ENCODE peak calls at places on chromosomes 2 and 18, in ten cellular contexts. One of them, this sample, is unnamed.

GRCh38 chr2:180000434-180000833 is 6.7 kb downstream of the CWC22 start:
- DNase-seq in spleen: no peak
- DNase-seq in tibial nerve: no peak
- DNase-seq in A549: no peak
- DNase-seq in IMR-90: peak; percentile 36
- DNase-seq in uterus: peak; percentile 23
- DNase-seq in HCT116: no peak
- DNase-seq in HepG2: no peak
- DNase-seq in suprapubic skin: no peak
- DNase-seq in breast epithelium: no peak
- DNase-seq in this sample: no peak

GRCh38 chr2:146817613-146818012 is 1027.2 kb upstream of the ACVR2A start:
- DNase-seq in A549: no peak
- DNase-seq in tibial nerve: no peak
- DNase-seq in HCT116: no peak
- DNase-seq in uterus: no peak
- DNase-seq in IMR-90: no peak
- DNase-seq in HepG2: no peak
- DNase-seq in breast epithelium: no peak
- DNase-seq in suprapubic skin: no peak
- DNase-seq in spleen: no peak
- DNase-seq in this sample: no peak

GRCh38 chr18:59109375-59109774 is 30.3 kb upstream of the SEC11C start:
- DNase-seq in IMR-90: no peak
- DNase-seq in spleen: no peak
- DNase-seq in breast epithelium: no peak
- DNase-seq in suprapubic skin: no peak
- DNase-seq in HCT116: no peak
- DNase-seq in A549: no peak
- DNase-seq in HepG2: no peak
- DNase-seq in uterus: no peak
- DNase-seq in tibial nerve: no peak
- DNase-seq in this sample: no peak

GRCh38 chr2:47654790-47655562 is 128.0 kb upstream of the MSH6 start:
- DNase-seq in A549: no peak
- DNase-seq in suprapubic skin: no peak
- DNase-seq in breast epithelium: no peak
- DNase-seq in HCT116: no peak
- DNase-seq in IMR-90: no peak
- DNase-seq in uterus: no peak
- DNase-seq in tibial nerve: no peak
- DNase-seq in spleen: no peak
- DNase-seq in HepG2: no peak
- DNase-seq in this sample: no peak

GRCh38 chr18:29164020-29164706 is 987.2 kb upstream of the CDH2 start:
- DNase-seq in uterus: no peak
- DNase-seq in HCT116: peak; percentile 72
- DNase-seq in HepG2: peak; percentile 3
- DNase-seq in spleen: no peak
- DNase-seq in A549: peak; percentile 66
- DNase-seq in breast epithelium: no peak
- DNase-seq in IMR-90: peak; percentile 96
- DNase-seq in tibial nerve: no peak
- DNase-seq in suprapubic skin: no peak
- DNase-seq in this sample: no peak

GRCh38 chr18:23563377-23564043 is 22.8 kb downstream of the NPC1 start:
- DNase-seq in HepG2: no peak
- DNase-seq in suprapubic skin: no peak
- DNase-seq in IMR-90: peak; percentile 73
- DNase-seq in A549: no peak
- DNase-seq in uterus: no peak
- DNase-seq in HCT116: no peak
- DNase-seq in breast epithelium: no peak
- DNase-seq in spleen: no peak
- DNase-seq in tibial nerve: no peak
- DNase-seq in this sample: no peak

GRCh38 chr2:106960633-106961205 is 74.8 kb upstream of the ST6GAL2 start:
- DNase-seq in suprapubic skin: no peak
- DNase-seq in uterus: no peak
- DNase-seq in tibial nerve: no peak
- DNase-seq in A549: no peak
- DNase-seq in breast epithelium: no peak
- DNase-seq in spleen: no peak
- DNase-seq in HepG2: no peak
- DNase-seq in IMR-90: no peak
- DNase-seq in HCT116: no peak
- DNase-seq in this sample: no peak

GRCh38 chr2:146890491-146890890 is 954.3 kb upstream of the ACVR2A start:
- DNase-seq in spleen: no peak
- DNase-seq in HepG2: no peak
- DNase-seq in IMR-90: no peak
- DNase-seq in uterus: no peak
- DNase-seq in tibial nerve: no peak
- DNase-seq in breast epithelium: no peak
- DNase-seq in A549: no peak
- DNase-seq in HCT116: no peak
- DNase-seq in suprapubic skin: no peak
- DNase-seq in this sample: no peak

DNA sequence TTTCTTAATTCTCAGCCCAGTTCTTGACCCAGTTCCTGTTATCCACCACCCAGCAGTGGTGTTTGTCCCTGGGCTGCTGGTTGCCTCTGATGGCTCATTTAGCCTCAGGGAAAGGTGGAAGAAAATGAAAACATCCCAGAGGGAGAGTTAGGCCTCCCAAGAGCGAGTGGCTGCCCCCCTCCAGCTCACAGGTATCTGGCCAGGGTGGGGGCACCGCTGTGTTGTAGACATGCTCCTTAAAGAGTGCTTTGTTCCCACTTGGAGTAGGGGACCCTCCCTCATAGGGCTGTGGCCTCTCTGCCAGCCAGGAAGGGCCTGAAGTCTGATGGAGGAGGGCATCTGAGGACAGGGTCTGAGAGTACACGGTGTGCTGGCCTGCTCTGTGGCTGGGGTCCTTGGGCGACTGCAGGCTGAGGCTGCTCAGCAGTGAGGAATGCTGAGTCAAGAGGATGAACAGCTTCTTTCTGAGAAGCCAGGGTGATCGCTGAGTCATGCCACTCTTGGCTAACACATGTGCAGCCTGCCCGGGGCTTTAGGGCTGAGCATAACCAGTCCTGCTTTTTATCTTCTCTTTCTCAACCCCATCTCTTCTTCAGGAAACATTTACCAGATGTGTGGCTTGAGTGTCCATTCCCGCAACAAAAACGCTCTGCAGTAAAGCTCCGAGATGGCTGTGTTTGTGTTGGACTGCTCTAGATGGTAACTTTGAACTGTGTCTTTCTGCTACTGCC is 72.4 kb downstream of the IL1R2 start:
- DNase-seq in HepG2: peak; percentile 88
- DNase-seq in suprapubic skin: peak; percentile 94
- DNase-seq in IMR-90: peak; percentile 99
- DNase-seq in A549: peak; percentile 92
- DNase-seq in tibial nerve: peak; percentile 85
- DNase-seq in breast epithelium: peak; percentile 82
- DNase-seq in spleen: peak; percentile 86
- DNase-seq in HCT116: peak; percentile 33
- DNase-seq in uterus: peak; percentile 95
- DNase-seq in this sample: peak; percentile 82
- TF ChIP-seq POLR2A in HepG2: no peak
- TF ChIP-seq POLR2A in suprapubic skin: no peak
- TF ChIP-seq POLR2A in IMR-90: peak; percentile 47
- TF ChIP-seq POLR2A in A549: no peak
- TF ChIP-seq POLR2A in tibial nerve: no peak
- TF ChIP-seq POLR2A in breast epithelium: no peak
- TF ChIP-seq POLR2A in spleen: no peak
- TF ChIP-seq POLR2A in HCT116: no peak
- TF ChIP-seq POLR2A in uterus: no peak
- TF ChIP-seq POLR2A in this sample: peak; percentile 15

GRCh38 chr2:69307696-69308064 is 79.3 kb downstream of the GFPT1 start:
- DNase-seq in tibial nerve: no peak
- DNase-seq in spleen: no peak
- DNase-seq in suprapubic skin: no peak
- DNase-seq in IMR-90: no peak
- DNase-seq in uterus: no peak
- DNase-seq in A549: no peak
- DNase-seq in HepG2: no peak
- DNase-seq in HCT116: no peak
- DNase-seq in breast epithelium: no peak
- DNase-seq in this sample: no peak
- TF ChIP-seq CTCF in tibial nerve: no peak
- TF ChIP-seq CTCF in spleen: no peak
- TF ChIP-seq CTCF in suprapubic skin: no peak
- TF ChIP-seq CTCF in IMR-90: no peak
- TF ChIP-seq CTCF in uterus: no peak
- TF ChIP-seq CTCF in A549: no peak
- TF ChIP-seq CTCF in HepG2: no peak
- TF ChIP-seq CTCF in HCT116: no peak
- TF ChIP-seq CTCF in breast epithelium: no peak
- TF ChIP-seq CTCF in this sample: no peak

DNA sequence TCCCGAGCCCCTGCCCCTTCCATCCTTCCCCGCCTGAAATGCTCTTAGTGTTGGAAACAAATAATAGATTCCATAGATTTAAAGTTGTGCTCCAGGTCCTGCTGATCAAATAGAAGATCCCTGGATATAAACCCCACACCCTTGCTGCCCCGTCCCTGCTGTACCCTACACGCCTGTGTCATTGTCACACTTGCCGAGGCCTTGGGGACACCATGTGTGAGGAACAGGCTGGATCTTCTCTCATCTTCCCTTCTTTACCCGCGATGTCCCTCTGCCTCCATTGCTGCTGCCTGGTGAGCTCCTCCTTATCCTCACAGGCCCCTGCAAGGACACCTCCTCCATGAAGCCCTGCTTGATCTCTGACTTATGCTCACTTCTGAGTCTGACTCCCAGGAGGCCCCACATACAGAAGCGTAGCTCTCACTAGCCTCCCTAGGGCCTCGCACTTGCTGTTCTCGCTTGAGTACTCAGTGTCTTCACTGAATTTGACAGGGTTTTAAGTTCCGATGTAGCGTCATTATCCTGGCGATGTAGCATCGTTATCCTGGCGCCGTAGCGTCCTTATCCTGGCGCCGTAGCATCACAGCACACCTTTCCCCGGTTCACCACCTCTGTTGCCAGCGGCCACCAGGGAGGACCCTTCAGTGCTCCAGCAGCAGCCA is 221.9 kb downstream of the NDUFA10 start:
- DNase-seq in HepG2: no peak
- DNase-seq in spleen: no peak
- DNase-seq in uterus: no peak
- DNase-seq in IMR-90: no peak
- DNase-seq in tibial nerve: no peak
- DNase-seq in suprapubic skin: no peak
- DNase-seq in A549: no peak
- DNase-seq in breast epithelium: no peak
- DNase-seq in HCT116: no peak
- DNase-seq in this sample: no peak
- H3K4me1 ChIP-seq in HepG2: no peaks in the 10 kb centered on the region
- H3K4me1 ChIP-seq in spleen: no peaks in the 10 kb centered on the region
- H3K4me1 ChIP-seq in uterus: no peaks in the 10 kb centered on the region
- H3K4me1 ChIP-seq in IMR-90: no peaks in the 10 kb centered on the region
- H3K4me1 ChIP-seq in tibial nerve: no peaks in the 10 kb centered on the region
- H3K4me1 ChIP-seq in suprapubic skin: no peaks in the 10 kb centered on the region
- H3K4me1 ChIP-seq in A549: no peaks in the 10 kb centered on the region
- H3K4me1 ChIP-seq in breast epithelium: no peaks in the 10 kb centered on the region
- H3K4me1 ChIP-seq in HCT116: no peaks in the 10 kb centered on the region
- H3K4me1 ChIP-seq in this sample: no peaks in the 10 kb centered on the region

GRCh38 chr2:19033240-19033639 is 325.2 kb downstream of the OSR1 start:
- DNase-seq in tibial nerve: no peak
- DNase-seq in suprapubic skin: no peak
- DNase-seq in IMR-90: peak; percentile 26
- DNase-seq in A549: no peak
- DNase-seq in breast epithelium: no peak
- DNase-seq in uterus: no peak
- DNase-seq in HepG2: no peak
- DNase-seq in HCT116: no peak
- DNase-seq in spleen: no peak
- DNase-seq in this sample: no peak

GRCh38 chr2:19043893-19044292 is 314.5 kb downstream of the OSR1 start:
- DNase-seq in suprapubic skin: no peak
- DNase-seq in spleen: no peak
- DNase-seq in HepG2: no peak
- DNase-seq in breast epithelium: no peak
- DNase-seq in IMR-90: no peak
- DNase-seq in HCT116: no peak
- DNase-seq in A549: no peak
- DNase-seq in tibial nerve: no peak
- DNase-seq in uterus: no peak
- DNase-seq in this sample: no peak

GRCh38 chr2:19041773-19042172 is 316.6 kb downstream of the OSR1 start:
- DNase-seq in suprapubic skin: no peak
- DNase-seq in HepG2: no peak
- DNase-seq in uterus: no peak
- DNase-seq in spleen: no peak
- DNase-seq in tibial nerve: no peak
- DNase-seq in HCT116: no peak
- DNase-seq in breast epithelium: no peak
- DNase-seq in A549: no peak
- DNase-seq in IMR-90: no peak
- DNase-seq in this sample: no peak

GRCh38 chr2:19035238-19035637 is 323.2 kb downstream of the OSR1 start:
- DNase-seq in HCT116: no peak
- DNase-seq in breast epithelium: no peak
- DNase-seq in A549: no peak
- DNase-seq in HepG2: no peak
- DNase-seq in IMR-90: peak; percentile 70
- DNase-seq in uterus: peak; percentile 46
- DNase-seq in spleen: no peak
- DNase-seq in suprapubic skin: no peak
- DNase-seq in tibial nerve: peak; percentile 43
- DNase-seq in this sample: peak; percentile 68

DNA sequence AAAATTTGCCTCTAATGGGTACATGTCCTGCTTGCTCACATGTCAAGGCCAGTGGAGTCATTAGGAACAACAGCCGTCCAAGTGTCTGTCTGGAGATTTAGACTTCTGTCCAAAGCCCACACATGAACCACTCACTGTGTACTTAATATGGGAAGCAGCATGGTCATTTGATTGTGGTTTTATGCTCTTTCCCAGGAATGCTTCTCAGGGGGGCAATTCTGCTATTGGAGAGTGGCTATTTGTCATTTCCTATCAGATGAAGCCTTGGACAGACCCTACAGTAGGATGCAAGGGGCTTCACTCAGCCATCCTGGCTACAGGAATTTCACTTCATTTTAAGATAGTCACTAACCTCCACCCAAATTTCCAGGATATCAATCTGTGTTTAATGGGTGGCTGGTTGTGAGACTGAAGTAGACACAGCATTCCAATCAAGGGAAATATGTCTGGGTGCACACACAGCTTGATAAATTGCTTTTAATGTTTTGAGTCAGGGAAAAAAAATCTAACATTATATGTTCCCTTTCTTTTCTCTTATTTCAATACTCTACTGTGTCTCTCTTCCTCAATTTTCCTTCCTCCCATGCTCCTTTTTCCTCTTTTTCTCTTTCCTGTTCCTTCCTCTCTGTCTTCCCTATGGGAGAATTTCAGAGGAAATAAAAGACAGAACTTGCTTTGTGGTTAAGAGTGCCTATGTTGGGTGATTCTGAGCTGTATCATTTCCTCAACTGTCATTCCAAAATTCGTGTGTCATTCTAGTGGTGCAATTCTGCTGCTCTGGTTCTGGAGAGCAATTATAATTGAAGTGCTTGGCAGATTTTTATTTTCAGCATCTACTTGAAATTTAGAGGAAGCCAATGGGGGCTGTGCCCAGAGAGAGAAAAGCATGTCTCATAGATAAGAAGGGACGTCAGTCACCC is 320.1 kb downstream of the OSR1 start:
- DNase-seq in suprapubic skin: no peak
- DNase-seq in uterus: no peak
- DNase-seq in breast epithelium: no peak
- DNase-seq in HCT116: no peak
- DNase-seq in spleen: no peak
- DNase-seq in HepG2: no peak
- DNase-seq in tibial nerve: no peak
- DNase-seq in IMR-90: peak; percentile 83
- DNase-seq in A549: no peak
- DNase-seq in this sample: no peak
- TF ChIP-seq POLR2A in suprapubic skin: no peak
- TF ChIP-seq POLR2A in uterus: no peak
- TF ChIP-seq POLR2A in breast epithelium: no peak
- TF ChIP-seq POLR2A in HCT116: no peak
- TF ChIP-seq POLR2A in spleen: no peak
- TF ChIP-seq POLR2A in HepG2: no peak
- TF ChIP-seq POLR2A in tibial nerve: no peak
- TF ChIP-seq POLR2A in IMR-90: no peak
- TF ChIP-seq POLR2A in A549: no peak
- TF ChIP-seq POLR2A in this sample: no peak